ENCODE peak calls at places on chromosomes 4 and X, in four cellular contexts. One of them, this sample, is unnamed.

GRCh38 chr4:139559095-139559490 is 3.1 kb upstream of the SETD7 start:
- DNase-seq in activated T-cell treated with anti-CD3 and anti-CD28 coated beads for 24 hours: no peak
- DNase-seq in Kasumi-1: no peak
- DNase-seq in lung microvascular endothelial cell: no peak
- DNase-seq in this sample: no peak

GRCh38 chr4:84792366-84793301 is 173.9 kb downstream of the WDFY3 start:
- DNase-seq in activated T-cell treated with anti-CD3 and anti-CD28 coated beads for 24 hours: no peak
- DNase-seq in Kasumi-1: no peak
- DNase-seq in lung microvascular endothelial cell: no peak
- DNase-seq in this sample: no peak

GRCh38 chrX:133575501-133575900 is 160.2 kb upstream of the GPC4 start:
- DNase-seq in activated T-cell treated with anti-CD3 and anti-CD28 coated beads for 24 hours: no peak
- DNase-seq in Kasumi-1: no peak
- DNase-seq in lung microvascular endothelial cell: no peak
- DNase-seq in this sample: no peak

GRCh38 chrX:79259073-79259689 is 108.0 kb downstream of the ITM2A start:
- DNase-seq in activated T-cell treated with anti-CD3 and anti-CD28 coated beads for 24 hours: peak; percentile 42
- DNase-seq in Kasumi-1: peak; percentile 71
- DNase-seq in lung microvascular endothelial cell: no peak
- DNase-seq in this sample: peak; percentile 13

GRCh38 chr4:56200275-56200674 is 187.0 kb downstream of the AASDH start:
- DNase-seq in activated T-cell treated with anti-CD3 and anti-CD28 coated beads for 24 hours: no peak
- DNase-seq in Kasumi-1: no peak
- DNase-seq in lung microvascular endothelial cell: no peak
- DNase-seq in this sample: no peak

GRCh38 chrX:68647156-68647957 is at the start of gene STARD8:
- DNase-seq in activated T-cell treated with anti-CD3 and anti-CD28 coated beads for 24 hours: no peak
- DNase-seq in Kasumi-1: no peak
- DNase-seq in lung microvascular endothelial cell: peak; percentile 36
- DNase-seq in this sample: no peak

GRCh38 chr4:107870916-107871786 is 46.4 kb downstream of the SGMS2 start:
- DNase-seq in activated T-cell treated with anti-CD3 and anti-CD28 coated beads for 24 hours: no peak
- DNase-seq in Kasumi-1: no peak
- DNase-seq in lung microvascular endothelial cell: no peak
- DNase-seq in this sample: no peak

GRCh38 chr4:140893939-140894338 is 137.8 kb upstream of the TBC1D9 start:
- DNase-seq in activated T-cell treated with anti-CD3 and anti-CD28 coated beads for 24 hours: no peak
- DNase-seq in Kasumi-1: no peak
- DNase-seq in lung microvascular endothelial cell: no peak
- DNase-seq in this sample: no peak

GRCh38 chr4:177403746-177404145 is 38.5 kb downstream of the AGA start:
- DNase-seq in activated T-cell treated with anti-CD3 and anti-CD28 coated beads for 24 hours: no peak
- DNase-seq in Kasumi-1: no peak
- DNase-seq in lung microvascular endothelial cell: no peak
- DNase-seq in this sample: no peak

GRCh38 chr4:26074672-26075071 is 160.7 kb downstream of the SMIM20 start:
- DNase-seq in activated T-cell treated with anti-CD3 and anti-CD28 coated beads for 24 hours: peak; percentile 66
- DNase-seq in Kasumi-1: peak; percentile 86
- DNase-seq in lung microvascular endothelial cell: no peak
- DNase-seq in this sample: peak; percentile 87

GRCh38 chr4:119299221-119300071 is 22.5 kb downstream of the FABP2 start:
- DNase-seq in activated T-cell treated with anti-CD3 and anti-CD28 coated beads for 24 hours: no peak
- DNase-seq in Kasumi-1: no peak
- DNase-seq in lung microvascular endothelial cell: peak; percentile 33
- DNase-seq in this sample: no peak

GRCh38 chr4:83604315-83604714 is 68.4 kb downstream of the GPAT3 start:
- DNase-seq in activated T-cell treated with anti-CD3 and anti-CD28 coated beads for 24 hours: no peak
- DNase-seq in Kasumi-1: no peak
- DNase-seq in lung microvascular endothelial cell: no peak
- DNase-seq in this sample: no peak

GRCh38 chrX:150036181-150036580 is 97.9 kb upstream of the EOLA2 start:
- DNase-seq in activated T-cell treated with anti-CD3 and anti-CD28 coated beads for 24 hours: no peak
- DNase-seq in Kasumi-1: no peak
- DNase-seq in lung microvascular endothelial cell: peak; percentile 71
- DNase-seq in this sample: no peak

GRCh38 chrX:130165181-130165702 is 399 bp downstream of the AIFM1 start:
- DNase-seq in activated T-cell treated with anti-CD3 and anti-CD28 coated beads for 24 hours: no peak
- DNase-seq in Kasumi-1: peak; percentile 29
- DNase-seq in lung microvascular endothelial cell: no peak
- DNase-seq in this sample: no peak

GRCh38 chrX:11423362-11423818 is 130.2 kb downstream of the AMELX start:
- DNase-seq in activated T-cell treated with anti-CD3 and anti-CD28 coated beads for 24 hours: no peak
- DNase-seq in Kasumi-1: no peak
- DNase-seq in lung microvascular endothelial cell: peak; percentile 82
- DNase-seq in this sample: no peak

GRCh38 chr4:87425711-87426110 is 3.3 kb downstream of the NUDT9 start:
- DNase-seq in activated T-cell treated with anti-CD3 and anti-CD28 coated beads for 24 hours: no peak
- DNase-seq in Kasumi-1: no peak
- DNase-seq in lung microvascular endothelial cell: peak; percentile 9
- DNase-seq in this sample: no peak

GRCh38 chr4:10063544-10064300 is 42.4 kb upstream of the SLC2A9 start:
- DNase-seq in activated T-cell treated with anti-CD3 and anti-CD28 coated beads for 24 hours: no peak
- DNase-seq in Kasumi-1: peak; percentile 66
- DNase-seq in lung microvascular endothelial cell: peak; percentile 81
- DNase-seq in this sample: peak; percentile 52

GRCh38 chrX:48785525-48786214 is 720 bp upstream of the GATA1 start:
- DNase-seq in activated T-cell treated with anti-CD3 and anti-CD28 coated beads for 24 hours: no peak
- DNase-seq in Kasumi-1: no peak
- DNase-seq in lung microvascular endothelial cell: no peak
- DNase-seq in this sample: no peak

GRCh38 chrX:36407886-36408285 is 488.4 kb downstream of the CFAP47 start:
- DNase-seq in activated T-cell treated with anti-CD3 and anti-CD28 coated beads for 24 hours: no peak
- DNase-seq in Kasumi-1: no peak
- DNase-seq in lung microvascular endothelial cell: no peak
- DNase-seq in this sample: no peak

GRCh38 chr4:952881-953573 is 20.3 kb downstream of the DGKQ start:
- DNase-seq in activated T-cell treated with anti-CD3 and anti-CD28 coated beads for 24 hours: no peak
- DNase-seq in Kasumi-1: no peak
- DNase-seq in lung microvascular endothelial cell: no peak
- DNase-seq in this sample: no peak

GRCh38 chr4:3091464-3091863 is 17.0 kb downstream of the HTT start:
- DNase-seq in activated T-cell treated with anti-CD3 and anti-CD28 coated beads for 24 hours: no peak
- DNase-seq in Kasumi-1: no peak
- DNase-seq in lung microvascular endothelial cell: no peak
- DNase-seq in this sample: no peak

GRCh38 chr4:26943391-26943790 is 82.8 kb downstream of the STIM2 start:
- DNase-seq in activated T-cell treated with anti-CD3 and anti-CD28 coated beads for 24 hours: no peak
- DNase-seq in Kasumi-1: no peak
- DNase-seq in lung microvascular endothelial cell: no peak
- DNase-seq in this sample: no peak

GRCh38 chr4:56630876-56631666 is 50.0 kb downstream of the HOPX start:
- DNase-seq in activated T-cell treated with anti-CD3 and anti-CD28 coated beads for 24 hours: no peak
- DNase-seq in Kasumi-1: no peak
- DNase-seq in lung microvascular endothelial cell: peak; percentile 56
- DNase-seq in this sample: no peak

GRCh38 chr4:147732516-147733193 is 767 bp downstream of the ARHGAP10 start:
- DNase-seq in activated T-cell treated with anti-CD3 and anti-CD28 coated beads for 24 hours: no peak
- DNase-seq in Kasumi-1: no peak
- DNase-seq in lung microvascular endothelial cell: peak; percentile 39
- DNase-seq in this sample: no peak

GRCh38 chr4:93719552-93719951 is 109.0 kb upstream of the ATOH1 start:
- DNase-seq in activated T-cell treated with anti-CD3 and anti-CD28 coated beads for 24 hours: no peak
- DNase-seq in Kasumi-1: no peak
- DNase-seq in lung microvascular endothelial cell: no peak
- DNase-seq in this sample: no peak

GRCh38 chrX:102833136-102833535 is 103.9 kb upstream of the RAB40AL start:
- DNase-seq in activated T-cell treated with anti-CD3 and anti-CD28 coated beads for 24 hours: no peak
- DNase-seq in Kasumi-1: no peak
- DNase-seq in lung microvascular endothelial cell: no peak
- DNase-seq in this sample: no peak

GRCh38 chrX:49901068-49901467 is 21.3 kb upstream of the CLCN5 start:
- DNase-seq in activated T-cell treated with anti-CD3 and anti-CD28 coated beads for 24 hours: no peak
- DNase-seq in Kasumi-1: no peak
- DNase-seq in lung microvascular endothelial cell: no peak
- DNase-seq in this sample: no peak

GRCh38 chr4:93776386-93777080 is 52.0 kb upstream of the ATOH1 start:
- DNase-seq in activated T-cell treated with anti-CD3 and anti-CD28 coated beads for 24 hours: no peak
- DNase-seq in Kasumi-1: no peak
- DNase-seq in lung microvascular endothelial cell: peak; percentile 11
- DNase-seq in this sample: no peak

GRCh38 chr4:163251204-163251603 is 81.2 kb downstream of the NPY1R start:
- DNase-seq in activated T-cell treated with anti-CD3 and anti-CD28 coated beads for 24 hours: no peak
- DNase-seq in Kasumi-1: peak; percentile 6
- DNase-seq in lung microvascular endothelial cell: no peak
- DNase-seq in this sample: no peak

GRCh38 chr4:38306482-38307071 is 346.4 kb downstream of the PTTG2 start:
- DNase-seq in activated T-cell treated with anti-CD3 and anti-CD28 coated beads for 24 hours: peak; percentile 31
- DNase-seq in Kasumi-1: no peak
- DNase-seq in lung microvascular endothelial cell: no peak
- DNase-seq in this sample: no peak

This sample was measured in AML-193.